ENCODE peak calls at places on chromosome 14, in nine cellular contexts. W, D, V, O, A, F, K, E and U are unnamed samples.

GRCh38 chr14:94423465-94424056 is 29.0 kb downstream of the SERPINA11 start:
- DNase-seq in D (peak), K (peak), E (peak), F (peak), A (peak), W (peak), O (peak), V (peak), U (peak)

GRCh38 chr14:65453807-65454480 is 41.4 kb downstream of the FUT8 start:
- DNase-seq in O (peak), E (no peak), D (no peak), A (no peak), K (peak), V (no peak), W (no peak), F (no peak), U (peak)

GRCh38 chr14:45426685-45427282 is 173.8 kb upstream of the MIS18BP1 start:
- DNase-seq in O (peak), F (peak), A (no peak), W (no peak), E (peak), D (no peak), K (peak), V (peak), U (peak)

GRCh38 chr14:55864890-55865655 is 253.1 kb upstream of the PELI2 start:
- DNase-seq in W (no peak), V (no peak), O (no peak), K (no peak), D (no peak), F (no peak), A (no peak), E (no peak), U (no peak)

GRCh38 chr14:76203086-76204001 is 51.6 kb downstream of the GPATCH2L start:
- DNase-seq in W (no peak), K (peak), A (no peak), V (peak), D (no peak), F (peak), E (peak), O (peak), U (peak)

GRCh38 chr14:49946320-49947141 is 53.6 kb downstream of the ARF6 start:
- DNase-seq in O (peak), D (no peak), A (no peak), V (peak), F (peak), K (peak), E (peak), W (no peak), U (peak)

GRCh38 chr14:52547027-52547426 is 5.3 kb downstream of the TXNDC16 start:
- DNase-seq in A (no peak), K (no peak), D (no peak), W (no peak), V (no peak), F (no peak), O (no peak), E (no peak), U (no peak)

GRCh38 chr14:65255029-65255545 is 152.8 kb upstream of the MAX start:
- DNase-seq in W (no peak), A (no peak), O (peak), F (peak), V (no peak), K (peak), E (peak), D (no peak), U (peak)

GRCh38 chr14:103118019-103118662 is 5.1 kb upstream of the TNFAIP2 start:
- DNase-seq in K (no peak), O (no peak), W (no peak), F (no peak), V (no peak), D (peak), E (no peak), A (peak), U (peak)

GRCh38 chr14:30588873-30589272 is 29.9 kb downstream of the G2E3 start:
- DNase-seq in O (no peak), K (no peak), D (no peak), V (no peak), W (no peak), E (no peak), F (no peak), A (no peak), U (no peak)

GRCh38 chr14:21997300-21997699 is 323.7 kb upstream of the OR4E1 start:
- DNase-seq in O (peak), D (no peak), W (no peak), K (peak), F (peak), V (no peak), E (no peak), A (no peak), U (peak)

GRCh38 chr14:21346532-21347135 is 37.2 kb downstream of the SUPT16H start:
- DNase-seq in D (no peak), K (peak), V (peak), F (no peak), E (peak), A (no peak), O (peak), W (no peak), U (no peak)

GRCh38 chr14:25049127-25049558 is 804 bp downstream of the STXBP6 start:
- DNase-seq in E (peak), O (peak), K (peak), F (no peak), W (no peak), V (no peak), A (peak), D (peak), U (peak)

GRCh38 chr14:105838591-105839424 is 312.4 kb downstream of the TMEM121 start:
- DNase-seq in F (no peak), O (no peak), K (no peak), W (no peak), E (no peak), V (no peak), A (no peak), D (no peak), U (no peak)

GRCh38 chr14:64113279-64113678 is 180.9 kb downstream of the ESR2 start:
- DNase-seq in K (peak), W (no peak), E (no peak), O (no peak), A (peak), F (no peak), D (no peak), V (no peak), U (no peak)

GRCh38 chr14:92670177-92670576 is 78.2 kb downstream of the LGMN start:
- DNase-seq in W (no peak), A (peak), O (peak), E (peak), D (no peak), F (no peak), K (peak), V (peak), U (peak)

GRCh38 chr14:104395276-104395675 is 184.3 kb upstream of the C14orf180 start:
- DNase-seq in A (no peak), K (no peak), W (no peak), E (no peak), F (no peak), V (no peak), O (no peak), D (no peak), U (no peak)

GRCh38 chr14:104196461-104197180 is 58.2 kb downstream of the KIF26A start:
- DNase-seq in V (no peak), F (no peak), E (no peak), O (no peak), A (no peak), K (no peak), W (no peak), D (no peak), U (no peak)

GRCh38 chr14:87286191-87286590 is 706.8 kb downstream of the GALC start:
- DNase-seq in V (no peak), D (no peak), O (no peak), E (no peak), K (no peak), F (no peak), A (no peak), W (no peak), U (no peak)

GRCh38 chr14:51474854-51475253 is 176.9 kb upstream of the FRMD6 start:
- DNase-seq in A (no peak), D (no peak), W (no peak), K (no peak), E (no peak), F (no peak), V (no peak), O (no peak), U (no peak)

GRCh38 chr14:103550451-103551337 is 11.8 kb downstream of the BAG5 start:
- DNase-seq in O (no peak), W (no peak), A (peak), K (no peak), V (no peak), F (no peak), E (no peak), D (no peak), U (no peak)

GRCh38 chr14:60848066-60848465 is 113.5 kb downstream of the MNAT1 start:
- DNase-seq in O (no peak), K (peak), D (no peak), V (no peak), F (no peak), W (no peak), E (no peak), A (no peak), U (no peak)

GRCh38 chr14:71130491-71131179 is 223.4 kb downstream of the PCNX1 start:
- DNase-seq in W (no peak), E (peak), A (no peak), K (peak), O (peak), V (no peak), D (no peak), F (peak), U (peak)

GRCh38 chr14:69270097-69270496 is 10.1 kb downstream of the GALNT16 start:
- DNase-seq in O (no peak), F (no peak), V (no peak), A (no peak), K (no peak), E (no peak), D (no peak), W (no peak), U (no peak)

GRCh38 chr14:105589161-105589925 is 63.0 kb downstream of the TMEM121 start:
- DNase-seq in E (no peak), A (peak), O (no peak), V (no peak), K (no peak), W (no peak), F (no peak), D (no peak), U (no peak)

GRCh38 chr14:29461131-29461530 is 466.5 kb downstream of the PRKD1 start:
- DNase-seq in W (no peak), K (no peak), O (no peak), D (no peak), F (no peak), A (no peak), V (no peak), E (no peak), U (no peak)

GRCh38 chr14:83713736-83714135 is 1816.2 kb upstream of the FLRT2 start:
- DNase-seq in O (no peak), K (no peak), V (no peak), F (no peak), W (no peak), A (no peak), E (no peak), D (no peak), U (no peak)

GRCh38 chr14:62645649-62646048 is 399.6 kb downstream of the KCNH5 start:
- DNase-seq in F (no peak), W (no peak), E (peak), K (no peak), A (no peak), V (no peak), O (peak), D (no peak), U (no peak)

GRCh38 chr14:56952766-56953473 is 142.6 kb upstream of the OTX2 start:
- DNase-seq in F (no peak), V (no peak), D (no peak), A (no peak), E (no peak), O (no peak), K (no peak), W (no peak), U (no peak)

GRCh38 chr14:59046746-59047145 is 141.7 kb upstream of the DAAM1 start:
- DNase-seq in D (no peak), A (no peak), F (no peak), O (peak), W (no peak), E (no peak), V (no peak), K (no peak), U (peak)

GRCh38 chr14:93430889-93431670 is at the start of gene UNC79:
- DNase-seq in F (no peak), V (no peak), O (peak), D (no peak), A (peak), E (no peak), K (peak), W (no peak), U (peak)

GRCh38 chr14:103517626-103518415 is 4.8 kb downstream of the CKB start:
- DNase-seq in V (no peak), F (no peak), E (no peak), K (no peak), D (no peak), O (no peak), A (no peak), W (no peak), U (no peak)

GRCh38 chr14:61342486-61342885 is 21.1 kb downstream of the PRKCH start:
- DNase-seq in D (no peak), W (peak), A (no peak), V (no peak), O (no peak), F (no peak), E (no peak), K (no peak), U (no peak)

GRCh38 chr14:78530078-78530477 is 359.9 kb downstream of the NRXN3 start:
- DNase-seq in K (peak), A (no peak), W (no peak), D (no peak), O (peak), E (no peak), F (peak), V (no peak), U (peak)